ENCODE peak calls at places on chromosomes 7 and 10, in ten cellular contexts. G is fibroblast of the conjunctiva; B is NT2/D1; E is stimulated activated CD4-positive, alpha-beta T cell treated with anti-CD3 and anti-CD28 coated beads, Interleukin-12 subunit alpha, Interleukin-12 subunit beta, amount 100 ng/mL, for 4 hours; Z is activated T-cell treated with anti-CD3 and anti-CD28 coated beads for 24 hours; D is NCI-H345; H is mammary epithelial cell; P is cardiac fibroblast; U is posterior cingulate gyrus; X is upper lobe of left lung. O is an unnamed sample.

GRCh38 chr7:102918865-102919264 is 6.1 kb downstream of the LRRC17 start:
- DNase-seq in G (no peak), B (no peak), E (no peak), Z (no peak), D (no peak), H (no peak), P (no peak), U (no peak), X (no peak), O (no peak)

GRCh38 chr7:140238778-140239652 is 62.2 kb upstream of the KDM7A start:
- DNase-seq in G (no peak), B (no peak), E (no peak), Z (no peak), D (peak; percentile 93), H (no peak), P (no peak), U (no peak), X (no peak), O (no peak)

GRCh38 chr10:106897631-106898161 is 266.8 kb downstream of the SORCS1 start:
- DNase-seq in G (no peak), B (no peak), E (no peak), Z (no peak), D (no peak), H (no peak), P (no peak), U (no peak), X (no peak), O (no peak)

GRCh38 chr10:110010076-110011069 is 2.6 kb downstream of the ADD3 start:
- DNase-seq in G (no peak), B (no peak), E (no peak), Z (peak; percentile 39), D (no peak), H (no peak), P (no peak), U (no peak), X (no peak), O (peak; percentile 36)

GRCh38 chr10:19947656-19948055 is 131.4 kb downstream of the PLXDC2 start:
- DNase-seq in G (no peak), B (no peak), E (no peak), Z (no peak), D (no peak), H (no peak), P (no peak), U (no peak), X (no peak), O (no peak)

GRCh38 chr10:30974773-30975386 is 56.8 kb downstream of the ZNF438 start:
- DNase-seq in G (no peak), B (no peak), E (no peak), Z (no peak), D (no peak), H (no peak), P (peak; percentile 79), U (no peak), X (no peak), O (no peak)

GRCh38 chr7:75734586-75735047 is 4.1 kb downstream of the HIP1 start:
- DNase-seq in G (peak; percentile 21), B (no peak), E (no peak), Z (no peak), D (no peak), H (no peak), P (peak; percentile 33), U (no peak), X (no peak), O (no peak)

GRCh38 chr10:100875484-100876166 is 37.1 kb upstream of the SLF2 start:
- DNase-seq in G (no peak), B (no peak), E (no peak), Z (no peak), D (no peak), H (no peak), P (no peak), U (no peak), X (no peak), O (no peak)

GRCh38 chr7:88449410-88449809 is 142.7 kb upstream of the STEAP4 start:
- DNase-seq in G (no peak), B (no peak), E (no peak), Z (no peak), D (no peak), H (no peak), P (no peak), U (no peak), X (no peak), O (no peak)

GRCh38 chr7:299169-299568 is 9.2 kb downstream of the FOXL3 start:
- DNase-seq in G (no peak), B (no peak), E (no peak), Z (no peak), D (no peak), H (no peak), P (no peak), U (no peak), X (peak; percentile 12), O (no peak)

GRCh38 chr7:100407285-100408180 is 21.0 kb downstream of the ZCWPW1 start:
- DNase-seq in G (peak; percentile 56), B (peak; percentile 75), E (no peak), Z (peak; percentile 23), D (peak; percentile 59), H (peak; percentile 66), P (peak; percentile 86), U (no peak), X (no peak), O (peak; percentile 75)

O was measured in HT1080.